ENCODE peak calls at places on chromosomes 6 and 20, in six cellular contexts. L, C, G, U, P and K are unnamed samples. For H3K4me1, the result is how much of the 10 kb centered on the place peaks cover.

GRCh38 chr20:39312107-39312506 is 350.0 kb downstream of the DHX35 start:
- DNase-seq in L (no peak), C (no peak), G (no peak), U (no peak), P (no peak), K (no peak)

GRCh38 chr20:31497838-31498540 is 16.3 kb upstream of the HM13 start:
- DNase-seq in L (peak), C (peak), G (no peak), U (peak), P (peak), K (no peak)

GRCh38 chr6:26389349-26389799 is 6.5 kb downstream of the BTN2A2 start:
- DNase-seq in L (no peak), C (no peak), G (no peak), U (no peak), P (no peak), K (no peak)

GRCh38 chr20:17749979-17750721 is 50.4 kb downstream of the BANF2 start:
- DNase-seq in L (peak), C (peak), G (peak), U (peak), P (no peak), K (peak)

GRCh38 chr20:2156666-2157624 is 55.3 kb downstream of the STK35 start:
- DNase-seq in L (peak), C (peak), G (no peak), U (no peak), P (no peak), K (no peak)

GRCh38 chr20:49937023-49937929 is 1.1 kb downstream of the RNF114 start:
- DNase-seq in L (peak), C (peak), G (peak), U (no peak), P (peak), K (peak)

GRCh38 chr6:113654396-113654795 is 202.7 kb upstream of the MARCKS start:
- DNase-seq in L (peak), C (peak), G (peak), U (peak), P (no peak), K (peak)

GRCh38 chr20:48294196-48294595 is 508.9 kb upstream of the SULF2 start:
- DNase-seq in L (peak), C (peak), G (peak), U (peak), P (no peak), K (peak)

GRCh38 chr6:148973809-148974208 is 227.0 kb downstream of the UST start:
- DNase-seq in L (peak), C (peak), G (no peak), U (no peak), P (peak), K (peak)

GRCh38 chr6:71194730-71195129 is 93.9 kb upstream of the OGFRL1 start:
- DNase-seq in L (peak), C (peak), G (no peak), U (peak), P (no peak), K (peak)

GRCh38 chr20:37994512-37994911 is 38.7 kb downstream of the TTI1 start:
- DNase-seq in L (peak), C (peak), G (no peak), U (peak), P (peak), K (peak)

GRCh38 chr6:39260451-39260850 is 31.2 kb upstream of the KCNK5 start:
- DNase-seq in L (no peak), C (no peak), G (no peak), U (no peak), P (no peak), K (peak)

GRCh38 chr20:38123021-38123587 is 42.0 kb downstream of the TGM2 start:
- DNase-seq in L (peak), C (peak), G (peak), U (peak), P (peak), K (no peak)

GRCh38 chr20:56636701-56637100 is 7.6 kb downstream of the TFAP2C start:
- DNase-seq in L (peak), C (peak), G (no peak), U (peak), P (no peak), K (peak)

GRCh38 chr6:137214931-137215330 is 4.3 kb downstream of the IFNGR1 start:
- DNase-seq in L (peak), C (no peak), G (no peak), U (no peak), P (no peak), K (no peak)

GRCh38 chr20:63042448-63043071 is 35.8 kb upstream of the BHLHE23 start:
- DNase-seq in L (no peak), C (no peak), G (no peak), U (no peak), P (no peak), K (no peak)

GRCh38 chr6:72784581-72784980 is 162.7 kb downstream of the KCNQ5 start:
- DNase-seq in L (peak), C (peak), G (no peak), U (peak), P (no peak), K (peak)

GRCh38 chr6:11433860-11434259 is 103.7 kb upstream of the TMEM170B start:
- DNase-seq in L (no peak), C (no peak), G (no peak), U (no peak), P (no peak), K (peak)

GRCh38 chr6:13635948-13636658 is 21.0 kb downstream of the NOL7 start:
- DNase-seq in L (no peak), C (no peak), G (peak), U (no peak), P (no peak), K (no peak)

GRCh38 chr6:76818451-76818850 is 644.8 kb downstream of the HTR1B start:
- DNase-seq in L (no peak), C (no peak), G (no peak), U (no peak), P (no peak), K (no peak)

GRCh38 chr20:34562643-34563042 is 4.1 kb downstream of the MAP1LC3A start:
- DNase-seq in L (peak), C (peak), G (peak), U (no peak), P (no peak), K (peak)

GRCh38 chr20:54995553-54995952 is 520.2 kb downstream of the DOK5 start:
- DNase-seq in L (no peak), C (peak), G (no peak), U (peak), P (peak), K (peak)

GRCh38 chr6:112144145-112144926 is 56.9 kb downstream of the FAM229B start:
- DNase-seq in L (peak), C (no peak), G (no peak), U (no peak), P (no peak), K (no peak)

GRCh38 chr20:11373391-11373790 is 544.3 kb upstream of the BTBD3 start:
- DNase-seq in L (no peak), C (peak), G (no peak), U (no peak), P (peak), K (no peak)

GRCh38 chr20:10711903-10712373 is 38.1 kb upstream of the JAG1 start:
- DNase-seq in L (no peak), C (no peak), G (no peak), U (no peak), P (no peak), K (no peak)

GRCh38 chr6:105587349-105588115 is 184.7 kb upstream of the PREP start:
- DNase-seq in L (peak), C (peak), G (no peak), U (peak), P (no peak), K (peak)

GRCh38 chr6:98787961-98788360 is 46.4 kb upstream of the POU3F2 start:
- DNase-seq in L (no peak), C (peak), G (no peak), U (peak), P (peak), K (no peak)

GRCh38 chr6:4084444-4085328 is 5.7 kb upstream of the FAM217A start:
- DNase-seq in L (no peak), C (no peak), G (no peak), U (no peak), P (no peak), K (no peak)

GRCh38 chr6:163417595-163417994 is 3.1 kb downstream of the QKI start:
- DNase-seq in L (peak), C (no peak), G (peak), U (no peak), P (no peak), K (no peak)
- H3K4me2 ChIP-seq in L (peak), C (peak), G (peak), U (peak), P (peak), K (peak)

GRCh38 chr6:21771626-21772320 is 178.2 kb downstream of the SOX4 start:
- DNase-seq in L (no peak), C (peak), G (peak), U (peak), P (no peak), K (no peak)

GRCh38 chr6:21767891-21768659 is 174.5 kb downstream of the SOX4 start:
- DNase-seq in L (peak), C (peak), G (peak), U (peak), P (no peak), K (peak)

GRCh38 chr6:21769405-21769851 is 175.9 kb downstream of the SOX4 start:
- DNase-seq in L (peak), C (peak), G (peak), U (peak), P (peak), K (peak)

GRCh38 chr6:21772467-21772866 is 178.9 kb downstream of the SOX4 start:
- DNase-seq in L (no peak), C (no peak), G (no peak), U (no peak), P (no peak), K (no peak)

GRCh38 chr6:21769973-21770372 is 176.4 kb downstream of the SOX4 start:
- DNase-seq in L (peak), C (peak), G (no peak), U (peak), P (peak), K (peak)
- H3K4me1 ChIP-seq in L (under half), C (under half), G (half or more), U (under half), P (under half), K (under half)

GRCh38 chr6:134174790-134175531 is 122.5 kb upstream of the SLC2A12 start:
- DNase-seq in L (peak), C (peak), G (peak), U (peak), P (peak), K (peak)
- TF ChIP-seq EZH2 in L (no peak), C (no peak), G (no peak), U (no peak), P (no peak), K (no peak)

DNA sequence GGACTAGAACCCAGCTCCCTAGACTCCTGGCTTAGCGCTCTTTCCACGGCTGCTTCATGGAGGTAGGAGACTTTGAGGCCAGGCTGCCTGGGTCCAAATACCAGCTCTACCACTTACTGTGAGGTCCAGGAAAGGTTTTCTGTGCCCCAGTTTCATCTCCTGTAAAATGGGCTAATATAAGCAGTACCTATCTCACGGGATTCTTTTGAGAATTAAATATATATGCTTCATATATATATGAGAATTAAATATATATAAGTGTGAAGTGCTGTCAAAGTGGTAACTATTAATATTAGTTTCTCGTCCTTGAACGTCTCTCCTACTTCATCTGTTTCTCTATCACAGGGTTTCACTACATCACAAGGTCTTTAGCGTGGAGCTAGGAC is 10.2 kb upstream of the LY6G5C start:
- DNase-seq in L (no peak), C (no peak), G (no peak), U (no peak), P (no peak), K (no peak)
- H3K4me2 ChIP-seq in L (no peak), C (no peak), G (no peak), U (no peak), P (peak), K (no peak)

DNA sequence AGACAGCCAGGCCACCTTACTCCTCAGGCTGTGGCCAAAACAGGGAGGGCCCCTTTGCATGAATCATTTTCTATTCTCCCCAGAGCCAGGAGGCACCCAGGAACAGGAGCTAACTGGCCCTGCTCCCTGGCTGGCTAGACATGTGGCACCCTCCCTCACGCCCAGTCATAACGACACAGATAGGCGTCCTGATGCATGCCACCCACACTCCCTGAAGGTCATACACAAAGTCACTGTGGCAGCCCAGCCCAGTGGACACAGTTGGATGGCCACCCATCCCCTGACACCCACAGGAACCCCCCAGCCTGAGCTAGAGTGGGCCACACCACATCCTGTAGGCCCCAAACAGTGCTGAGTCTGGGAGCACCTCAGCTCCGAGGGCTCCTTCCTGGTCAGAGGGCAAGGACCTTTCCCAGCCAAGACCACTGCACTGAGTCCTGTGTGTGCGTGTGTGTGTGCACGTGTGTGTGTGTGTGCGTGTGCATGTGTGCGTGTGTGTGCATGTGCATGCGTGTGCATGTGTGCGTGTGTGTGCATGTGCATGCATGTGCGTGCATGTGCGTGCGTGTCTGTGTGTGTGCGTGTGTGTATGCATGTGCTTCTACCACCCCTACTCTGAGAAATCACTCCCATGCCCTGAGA is 21.6 kb downstream of the TFEB start:
- DNase-seq in L (peak), C (peak), G (no peak), U (peak), P (no peak), K (no peak)
- H3K4me1 ChIP-seq in L (under half), C (under half), G (under half), U (under half), P (under half), K (under half)

GRCh38 chr20:22576733-22577514 is 7.4 kb downstream of the FOXA2 start:
- DNase-seq in L (no peak), C (no peak), G (no peak), U (no peak), P (no peak), K (no peak)
- TF ChIP-seq EZH2 in L (peak), C (no peak), G (peak), U (no peak), P (peak), K (no peak)

GRCh38 chr6:143697401-143697800 is 19.6 kb downstream of the PHACTR2 start:
- DNase-seq in L (no peak), C (no peak), G (peak), U (no peak), P (no peak), K (no peak)

GRCh38 chr6:143698759-143699750 is 21.3 kb downstream of the PHACTR2 start:
- DNase-seq in L (no peak), C (no peak), G (no peak), U (no peak), P (no peak), K (no peak)

GRCh38 chr6:143698329-143698728 is 20.6 kb downstream of the PHACTR2 start:
- DNase-seq in L (no peak), C (no peak), G (no peak), U (no peak), P (no peak), K (no peak)

GRCh38 chr6:143701343-143702234 is 23.8 kb downstream of the PHACTR2 start:
- DNase-seq in L (peak), C (no peak), G (no peak), U (no peak), P (no peak), K (no peak)

GRCh38 chr6:143700684-143701342 is 23.0 kb downstream of the PHACTR2 start:
- DNase-seq in L (peak), C (peak), G (peak), U (peak), P (no peak), K (no peak)
- H3K4me2 ChIP-seq in L (no peak), C (peak), G (peak), U (peak), P (peak), K (no peak)

GRCh38 chr6:203663-204062 is 88.6 kb upstream of the DUSP22 start:
- DNase-seq in L (no peak), C (no peak), G (no peak), U (no peak), P (no peak), K (no peak)
- H3K4me1 ChIP-seq in L (under half), C (under half), G (under half), U (under half), P (under half), K (under half)

GRCh38 chr20:61819484-61819846 is 246.2 kb downstream of the TAF4 start:
- DNase-seq in L (no peak), C (no peak), G (no peak), U (no peak), P (no peak), K (no peak)

GRCh38 chr20:61817575-61817974 is 248.1 kb downstream of the TAF4 start:
- DNase-seq in L (no peak), C (no peak), G (no peak), U (no peak), P (no peak), K (no peak)

GRCh38 chr20:61817061-61817460 is 248.6 kb downstream of the TAF4 start:
- DNase-seq in L (no peak), C (no peak), G (no peak), U (no peak), P (no peak), K (no peak)

GRCh38 chr20:61819921-61820825 is 245.5 kb downstream of the TAF4 start:
- DNase-seq in L (no peak), C (no peak), G (no peak), U (no peak), P (no peak), K (no peak)

DNA sequence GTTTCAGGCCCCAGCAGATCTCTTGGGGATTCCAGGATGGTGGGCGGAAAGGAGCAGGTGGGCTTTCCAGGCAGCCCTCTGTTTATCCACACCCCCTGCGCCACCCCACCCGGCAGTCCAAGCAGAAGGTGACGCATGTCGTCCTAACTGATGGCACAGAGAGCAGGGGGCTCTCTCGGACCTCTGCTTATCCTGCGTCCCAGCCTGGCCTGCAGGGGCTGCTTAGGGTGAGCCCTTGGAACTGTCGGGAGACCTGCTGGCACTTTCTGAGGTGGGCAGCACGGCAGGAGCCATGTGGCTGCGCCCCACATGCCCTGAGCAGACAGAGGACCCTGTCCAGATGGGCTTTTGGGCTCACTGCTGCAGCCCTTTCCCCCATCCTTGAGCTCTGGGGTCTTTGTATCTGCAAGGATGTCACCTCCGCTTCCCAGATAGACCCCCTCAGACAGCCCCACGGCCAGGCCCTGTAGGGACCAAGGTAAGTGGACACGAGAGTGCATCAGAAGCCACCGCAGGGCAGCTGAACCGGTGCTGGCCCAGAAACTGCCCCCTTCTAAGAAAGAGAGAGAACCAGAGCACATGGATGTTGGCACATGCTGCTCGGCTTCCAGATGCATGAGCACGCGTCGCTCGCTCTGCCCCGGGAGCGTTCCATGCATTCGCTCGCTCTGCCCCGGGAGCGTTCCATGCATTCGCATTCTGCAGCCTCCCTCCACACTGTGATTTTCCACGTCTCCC is 246.8 kb downstream of the TAF4 start:
- DNase-seq in L (no peak), C (no peak), G (no peak), U (no peak), P (no peak), K (no peak)
- TF ChIP-seq EZH2 in L (no peak), C (no peak), G (no peak), U (no peak), P (no peak), K (no peak)

GRCh38 chr20:35768731-35769664 is 2.8 kb upstream of the PHF20 start:
- DNase-seq in L (peak), C (peak), G (peak), U (peak), P (peak), K (peak)
- H3K4me2 ChIP-seq in L (peak), C (peak), G (peak), U (peak), P (peak), K (peak)